ENCODE peak calls at places on chromosomes 1 and 21, in five cellular contexts. A, I, M, Y and D are unnamed samples.

GRCh38 chr21:34930971-34931370 is 118.1 kb downstream of the RUNX1 start:
- DNase-seq in A (no peak), Y (no peak), I (no peak), M (no peak), D (no peak)

GRCh38 chr1:47713960-47714359 is 276.1 kb downstream of the FOXD2 start:
- DNase-seq in Y (no peak), A (no peak), M (no peak), I (no peak), D (no peak)

GRCh38 chr1:225635649-225636048 is 17.3 kb downstream of the ENAH start:
- DNase-seq in M (no peak), Y (no peak), I (no peak), A (no peak), D (no peak)

GRCh38 chr1:67652800-67653199 is 32.2 kb upstream of the GADD45A start:
- DNase-seq in A (peak; percentile 80), M (no peak), Y (no peak), I (no peak), D (peak; percentile 94)

GRCh38 chr1:116878804-116879477 is 30.8 kb upstream of the PTGFRN start:
- DNase-seq in A (peak; percentile 25), Y (peak; percentile 64), M (no peak), I (no peak), D (peak; percentile 97)

GRCh38 chr1:239912471-239912870 is 179.2 kb upstream of the FMN2 start:
- DNase-seq in Y (no peak), I (peak; percentile 35), M (no peak), A (peak; percentile 94), D (peak; percentile 2)

GRCh38 chr1:162113419-162113818 is 43.9 kb downstream of the NOS1AP start:
- DNase-seq in Y (no peak), I (no peak), M (no peak), A (no peak), D (no peak)

GRCh38 chr1:147599362-147600118 is 58.2 kb downstream of the BCL9 start:
- DNase-seq in A (peak; percentile 94), I (peak; percentile 34), M (peak; percentile 95), Y (peak; percentile 98), D (peak; percentile 72)

GRCh38 chr1:77283701-77284425 is 2.0 kb downstream of the AK5 start:
- DNase-seq in Y (no peak), M (no peak), A (no peak), I (no peak), D (no peak)

GRCh38 chr1:171740987-171741871 is 636 bp downstream of the VAMP4 start:
- DNase-seq in M (peak; percentile 28), A (peak; percentile 82), Y (peak; percentile 41), I (peak; percentile 18), D (peak; percentile 26)

GRCh38 chr1:158048371-158049067 is 55.1 kb downstream of the KIRREL1 start:
- DNase-seq in M (no peak), I (no peak), Y (no peak), A (no peak), D (no peak)

GRCh38 chr1:170668301-170668789 is 4.4 kb downstream of the PRRX1 start:
- DNase-seq in I (no peak), A (no peak), M (no peak), Y (no peak), D (no peak)

GRCh38 chr21:33871171-33871570 is 44.4 kb downstream of the ATP5PO start:
- DNase-seq in M (no peak), Y (no peak), A (no peak), I (no peak), D (no peak)

GRCh38 chr1:208929575-208929974 is 653.9 kb upstream of the CAMK1G start:
- DNase-seq in M (no peak), Y (no peak), I (no peak), A (peak; percentile 97), D (peak; percentile 85)

GRCh38 chr1:18948048-18948912 is 8.2 kb downstream of the IFFO2 start:
- DNase-seq in M (peak; percentile 71), Y (no peak), A (peak; percentile 39), I (no peak), D (peak; percentile 65)

GRCh38 chr1:246639732-246640131 is 73.5 kb downstream of the CNST start:
- DNase-seq in A (no peak), I (no peak), M (no peak), Y (no peak), D (no peak)

GRCh38 chr1:59703226-59703917 is 111.4 kb upstream of the HOOK1 start:
- DNase-seq in Y (no peak), A (no peak), I (no peak), M (no peak), D (peak; percentile 24)

GRCh38 chr1:151841141-151841540 is 1.5 kb upstream of the C2CD4D start:
- DNase-seq in M (no peak), I (no peak), A (peak; percentile 82), Y (no peak), D (peak; percentile 62)

GRCh38 chr1:151838491-151839412 is 868 bp downstream of the C2CD4D start:
- DNase-seq in M (no peak), Y (no peak), I (no peak), A (no peak), D (no peak)

GRCh38 chr1:151837841-151838490 is 1.7 kb downstream of the C2CD4D start:
- DNase-seq in A (no peak), Y (no peak), I (no peak), M (no peak), D (no peak)

GRCh38 chr1:151839457-151840409 is at the start of gene C2CD4D:
- DNase-seq in M (peak; percentile 60), I (no peak), Y (peak; percentile 82), A (peak; percentile 91), D (peak; percentile 57)

DNA sequence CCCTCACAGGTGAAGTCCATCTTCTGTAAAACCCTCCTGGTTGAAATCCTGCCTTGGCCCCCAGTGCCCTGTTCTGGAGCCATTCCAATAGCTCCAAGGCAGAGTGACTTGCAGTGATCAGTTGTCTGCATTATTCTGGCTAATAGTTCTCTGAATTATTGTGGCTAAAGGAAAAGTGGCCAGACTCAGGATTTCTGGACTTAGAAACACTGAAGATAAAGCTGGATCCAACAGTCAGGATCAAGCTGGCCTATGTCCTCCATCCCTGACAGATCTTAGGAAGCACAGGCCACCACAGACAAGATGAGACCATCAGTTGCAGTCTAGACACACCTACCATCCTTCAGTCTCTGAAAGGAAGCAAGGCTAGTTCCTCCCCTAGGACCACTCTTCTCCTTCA is 801 bp upstream of the C2CD4D start:
- DNase-seq in Y (no peak), M (no peak), A (peak; percentile 10), I (no peak), D (no peak)
- H3K27me3 ChIP-seq in Y (no peaks in the 10 kb centered on the region), M (no peaks in the 10 kb centered on the region), A (no peaks in the 10 kb centered on the region), I (peaks cover 31% of the 10 kb centered on the region), D (no peaks in the 10 kb centered on the region)

GRCh38 chr1:237119091-237119490 is 77.1 kb downstream of the RYR2 start:
- DNase-seq in M (no peak), Y (no peak), A (no peak), I (no peak), D (no peak)
- TF ChIP-seq CTCF in M (no peak), Y (no peak), A (no peak), I (no peak), D (no peak)

DNA sequence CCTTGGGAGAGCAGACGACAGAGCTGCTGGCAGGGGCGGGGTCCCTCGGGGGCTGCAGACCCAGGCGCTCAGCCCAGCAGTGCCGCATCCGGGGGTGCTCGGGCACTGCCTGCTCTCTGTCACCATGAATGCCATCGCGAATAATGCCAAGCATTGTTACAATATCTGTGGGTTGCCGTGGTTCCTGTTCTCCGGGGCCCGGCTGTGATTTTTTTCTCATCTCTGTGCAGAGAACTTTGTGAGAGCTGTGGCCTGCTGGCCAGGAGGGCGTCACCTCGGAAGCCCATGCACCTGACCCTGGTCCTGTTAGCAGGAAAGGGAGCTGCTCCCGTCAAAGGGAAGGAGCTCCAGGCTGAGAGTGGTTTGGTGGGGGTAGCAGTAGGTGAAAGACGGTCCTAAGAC is 70.4 kb downstream of the PRDM16 start:
- DNase-seq in Y (no peak), M (no peak), I (no peak), A (no peak), D (no peak)
- H3K27me3 ChIP-seq in Y (no peaks in the 10 kb centered on the region), M (no peaks in the 10 kb centered on the region), I (no peaks in the 10 kb centered on the region), A (peaks cover 100% of the 10 kb centered on the region), D (no peaks in the 10 kb centered on the region)

DNA sequence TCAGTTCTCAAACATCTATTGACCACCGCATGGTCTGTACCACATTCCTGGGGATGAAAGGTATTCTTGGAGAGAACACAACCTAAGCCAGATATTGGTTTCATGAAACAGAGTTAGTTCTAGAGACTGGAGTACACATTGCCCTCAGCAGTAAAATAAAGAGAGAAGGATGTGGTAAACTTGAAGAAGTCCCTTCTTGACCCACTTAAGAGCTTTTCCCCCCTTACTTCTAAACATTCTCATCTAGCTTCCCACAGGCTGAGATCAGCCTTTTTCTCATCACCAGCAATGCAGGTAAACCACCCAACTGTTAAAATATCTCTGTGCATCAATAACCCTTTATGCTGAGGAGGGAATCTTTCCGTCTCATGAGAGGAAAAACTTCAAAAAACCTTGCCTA is 62.6 kb downstream of the SUSD4 start:
- DNase-seq in Y (no peak), A (no peak), M (no peak), I (no peak), D (no peak)
- TF ChIP-seq CTCF in Y (no peak), A (no peak), M (no peak), I (no peak), D (no peak)

GRCh38 chr1:31694069-31694909 is 9.5 kb downstream of the COL16A1 start:
- DNase-seq in Y (no peak), A (no peak), M (no peak), I (no peak), D (no peak)

GRCh38 chr1:31697369-31697984 is 6.3 kb downstream of the COL16A1 start:
- DNase-seq in I (no peak), A (no peak), M (no peak), Y (no peak), D (no peak)

GRCh38 chr1:31695327-31695726 is 8.5 kb downstream of the COL16A1 start:
- DNase-seq in M (no peak), Y (no peak), I (no peak), A (no peak), D (no peak)

GRCh38 chr1:31696246-31696645 is 7.6 kb downstream of the COL16A1 start:
- DNase-seq in A (no peak), I (no peak), M (no peak), Y (no peak), D (no peak)

GRCh38 chr1:31694910-31695300 is 8.9 kb downstream of the COL16A1 start:
- DNase-seq in I (no peak), Y (no peak), M (no peak), A (no peak), D (no peak)
- H3K27me3 ChIP-seq in I (peaks cover 3% of the 10 kb centered on the region), Y (no peaks in the 10 kb centered on the region), M (no peaks in the 10 kb centered on the region), A (no peaks in the 10 kb centered on the region), D (no peaks in the 10 kb centered on the region)

DNA sequence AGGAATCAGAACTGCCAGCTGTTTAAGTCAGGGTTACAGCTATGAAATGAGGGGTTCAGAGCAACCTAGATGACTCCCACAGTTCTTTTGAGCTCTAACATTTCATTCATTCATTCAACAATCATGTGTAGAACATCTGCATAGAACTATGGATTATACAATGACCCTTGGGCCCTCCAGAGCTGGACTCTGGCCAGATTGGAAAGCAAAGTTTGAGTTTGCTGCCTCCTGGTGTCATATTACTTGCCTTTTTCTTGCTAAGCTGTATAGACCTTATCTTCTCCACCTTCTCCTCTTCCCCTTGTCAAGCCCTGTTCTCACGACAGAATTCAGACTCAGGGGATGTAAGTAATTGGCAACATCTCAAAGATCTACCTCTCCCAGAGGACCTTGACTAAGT is 4.0 kb downstream of the CASQ2 start:
- DNase-seq in M (no peak), Y (peak; percentile 47), I (no peak), A (peak; percentile 83), D (peak; percentile 50)
- TF ChIP-seq CTCF in M (no peak), Y (peak; percentile 50), I (no peak), A (peak; percentile 79), D (peak; percentile 68)